ENCODE peak calls at places on chromosomes 3 and 15, in six cellular contexts. One of them, this sample, is unnamed. For H3K4me1, the result is how much of the 10 kb centered on the place peaks cover.

GRCh38 chr3:100500320-100500880 is 8.0 kb downstream of the TMEM45A start:
- DNase-seq in pancreas: no peak
- DNase-seq in heart right ventricle: no peak
- DNase-seq in body of pancreas: no peak
- DNase-seq in stomach: no peak
- DNase-seq in left ventricle myocardium inferior: no peak
- DNase-seq in this sample: no peak

GRCh38 chr3:67998222-67998760 is 343.9 kb upstream of the SUCLG2 start:
- DNase-seq in pancreas: no peak
- DNase-seq in heart right ventricle: no peak
- DNase-seq in stomach: no peak
- DNase-seq in left ventricle myocardium inferior: no peak
- DNase-seq in body of pancreas: no peak
- DNase-seq in this sample: no peak

GRCh38 chr3:185200639-185201038 is 47.8 kb upstream of the C3orf70 start:
- DNase-seq in body of pancreas: no peak
- DNase-seq in left ventricle myocardium inferior: no peak
- DNase-seq in stomach: no peak
- DNase-seq in heart right ventricle: no peak
- DNase-seq in pancreas: no peak
- DNase-seq in this sample: peak

GRCh38 chr3:188956839-188957489 is 214.8 kb upstream of the TPRG1 start:
- DNase-seq in pancreas: no peak
- DNase-seq in left ventricle myocardium inferior: no peak
- DNase-seq in heart right ventricle: peak
- DNase-seq in body of pancreas: no peak
- DNase-seq in stomach: no peak
- DNase-seq in this sample: peak

GRCh38 chr15:77584691-77585090 is 48.0 kb downstream of the LINGO1 start:
- DNase-seq in heart right ventricle: no peak
- DNase-seq in pancreas: no peak
- DNase-seq in left ventricle myocardium inferior: no peak
- DNase-seq in stomach: no peak
- DNase-seq in body of pancreas: no peak
- DNase-seq in this sample: no peak

GRCh38 chr15:35618260-35619188 is 72.6 kb upstream of the DPH6 start:
- DNase-seq in heart right ventricle: no peak
- DNase-seq in stomach: no peak
- DNase-seq in body of pancreas: no peak
- DNase-seq in left ventricle myocardium inferior: no peak
- DNase-seq in pancreas: no peak
- DNase-seq in this sample: no peak

GRCh38 chr3:115595611-115596010 is 27.7 kb upstream of the GAP43 start:
- DNase-seq in heart right ventricle: no peak
- DNase-seq in stomach: no peak
- DNase-seq in pancreas: no peak
- DNase-seq in left ventricle myocardium inferior: no peak
- DNase-seq in body of pancreas: no peak
- DNase-seq in this sample: no peak

GRCh38 chr15:78105541-78106241 is 13.3 kb downstream of the SH2D7 start:
- DNase-seq in heart right ventricle: no peak
- DNase-seq in body of pancreas: no peak
- DNase-seq in stomach: no peak
- DNase-seq in pancreas: no peak
- DNase-seq in left ventricle myocardium inferior: no peak
- DNase-seq in this sample: no peak

GRCh38 chr3:196740476-196741400 is 1.1 kb downstream of the PAK2 start:
- DNase-seq in body of pancreas: no peak
- DNase-seq in heart right ventricle: peak
- DNase-seq in pancreas: no peak
- DNase-seq in stomach: no peak
- DNase-seq in left ventricle myocardium inferior: peak
- DNase-seq in this sample: peak

GRCh38 chr3:143348486-143349327 is 229.1 kb downstream of the CHST2 start:
- DNase-seq in body of pancreas: no peak
- DNase-seq in stomach: no peak
- DNase-seq in left ventricle myocardium inferior: no peak
- DNase-seq in heart right ventricle: no peak
- DNase-seq in pancreas: no peak
- DNase-seq in this sample: no peak

GRCh38 chr3:152399374-152399773 is 130.6 kb downstream of the MBNL1 start:
- DNase-seq in stomach: no peak
- DNase-seq in body of pancreas: no peak
- DNase-seq in heart right ventricle: no peak
- DNase-seq in left ventricle myocardium inferior: no peak
- DNase-seq in pancreas: no peak
- DNase-seq in this sample: peak

GRCh38 chr3:130906374-130906995 is 12.6 kb downstream of the ATP2C1 start:
- DNase-seq in pancreas: no peak
- DNase-seq in left ventricle myocardium inferior: no peak
- DNase-seq in body of pancreas: no peak
- DNase-seq in heart right ventricle: no peak
- DNase-seq in stomach: no peak
- DNase-seq in this sample: peak

GRCh38 chr15:100103828-100104227 is 237.9 kb downstream of the ADAMTS17 start:
- DNase-seq in heart right ventricle: no peak
- DNase-seq in left ventricle myocardium inferior: no peak
- DNase-seq in body of pancreas: no peak
- DNase-seq in pancreas: no peak
- DNase-seq in stomach: no peak
- DNase-seq in this sample: no peak

GRCh38 chr3:150319900-150320299 is 88.2 kb upstream of the TSC22D2 start:
- DNase-seq in heart right ventricle: no peak
- DNase-seq in body of pancreas: no peak
- DNase-seq in stomach: no peak
- DNase-seq in pancreas: no peak
- DNase-seq in left ventricle myocardium inferior: no peak
- DNase-seq in this sample: peak

GRCh38 chr15:36026627-36027026 is 480.7 kb upstream of the DPH6 start:
- DNase-seq in left ventricle myocardium inferior: no peak
- DNase-seq in pancreas: no peak
- DNase-seq in stomach: no peak
- DNase-seq in heart right ventricle: no peak
- DNase-seq in body of pancreas: no peak
- DNase-seq in this sample: no peak

GRCh38 chr3:124383051-124383450 is 347.2 kb upstream of the UMPS start:
- DNase-seq in body of pancreas: no peak
- DNase-seq in heart right ventricle: no peak
- DNase-seq in pancreas: no peak
- DNase-seq in stomach: no peak
- DNase-seq in left ventricle myocardium inferior: no peak
- DNase-seq in this sample: peak

GRCh38 chr3:184656991-184657669 is 54.7 kb downstream of the MAGEF1 start:
- DNase-seq in heart right ventricle: no peak
- DNase-seq in body of pancreas: no peak
- DNase-seq in stomach: no peak
- DNase-seq in pancreas: no peak
- DNase-seq in left ventricle myocardium inferior: no peak
- DNase-seq in this sample: peak

GRCh38 chr3:17740703-17741102 is 1.7 kb downstream of the TBC1D5 start:
- DNase-seq in heart right ventricle: no peak
- DNase-seq in pancreas: no peak
- DNase-seq in stomach: no peak
- DNase-seq in body of pancreas: no peak
- DNase-seq in left ventricle myocardium inferior: no peak
- DNase-seq in this sample: peak

GRCh38 chr3:155327430-155327829 is 33.9 kb upstream of the STRIT1 start:
- DNase-seq in left ventricle myocardium inferior: no peak
- DNase-seq in stomach: no peak
- DNase-seq in heart right ventricle: no peak
- DNase-seq in body of pancreas: no peak
- DNase-seq in pancreas: no peak
- DNase-seq in this sample: no peak
- H3K27ac ChIP-seq in left ventricle myocardium inferior: no peak
- H3K27ac ChIP-seq in stomach: no peak
- H3K27ac ChIP-seq in heart right ventricle: no peak
- H3K27ac ChIP-seq in body of pancreas: no peak
- H3K27ac ChIP-seq in pancreas: no peak
- H3K27ac ChIP-seq in this sample: no peak

DNA sequence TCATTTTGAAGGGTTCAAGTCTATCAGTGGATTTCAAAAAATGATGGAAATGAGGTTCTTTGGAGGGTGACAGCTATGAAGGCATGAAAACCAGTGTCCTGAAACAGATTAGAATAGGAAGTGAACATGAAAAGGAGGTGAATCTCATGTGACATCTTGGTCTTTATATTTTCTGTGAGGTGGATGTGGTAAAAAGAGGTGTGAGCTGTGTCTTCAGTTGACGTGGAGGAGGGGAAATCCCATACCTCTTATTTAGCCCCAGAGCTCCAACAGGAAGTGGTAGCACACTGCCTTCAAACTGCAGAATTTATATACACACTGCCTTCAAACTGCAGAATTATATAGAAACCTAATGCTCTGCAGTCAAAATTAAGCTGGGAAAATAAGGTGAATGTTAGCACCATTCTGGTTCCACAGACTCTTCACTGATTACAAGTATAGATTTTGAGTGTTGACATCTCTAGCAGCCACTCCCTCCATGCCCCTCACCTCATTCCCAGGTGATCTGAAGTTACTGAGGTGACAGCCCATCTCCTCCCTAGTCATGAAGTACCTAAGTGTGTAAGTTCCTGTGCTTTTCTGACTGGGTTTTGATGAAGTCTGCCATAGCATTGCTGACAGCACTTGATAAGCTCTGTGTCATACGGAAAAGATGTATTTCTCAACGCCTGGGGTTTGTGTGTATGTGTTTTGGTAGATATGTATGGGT is 2.6 kb downstream of the RAB8B start:
- DNase-seq in left ventricle myocardium inferior: no peak
- DNase-seq in stomach: no peak
- DNase-seq in body of pancreas: no peak
- DNase-seq in pancreas: no peak
- DNase-seq in heart right ventricle: no peak
- DNase-seq in this sample: no peak
- H3K4me1 ChIP-seq in left ventricle myocardium inferior: half or more
- H3K4me1 ChIP-seq in stomach: under half
- H3K4me1 ChIP-seq in body of pancreas: under half
- H3K4me1 ChIP-seq in pancreas: under half
- H3K4me1 ChIP-seq in heart right ventricle: half or more
- H3K4me1 ChIP-seq in this sample: under half

GRCh38 chr15:50150349-50150748 is 31.3 kb upstream of the ATP8B4 start:
- DNase-seq in heart right ventricle: no peak
- DNase-seq in pancreas: no peak
- DNase-seq in stomach: no peak
- DNase-seq in body of pancreas: no peak
- DNase-seq in left ventricle myocardium inferior: no peak
- DNase-seq in this sample: no peak

GRCh38 chr15:50149090-50149489 is 30.1 kb upstream of the ATP8B4 start:
- DNase-seq in body of pancreas: no peak
- DNase-seq in pancreas: no peak
- DNase-seq in heart right ventricle: no peak
- DNase-seq in stomach: no peak
- DNase-seq in left ventricle myocardium inferior: no peak
- DNase-seq in this sample: peak

GRCh38 chr15:50146661-50147060 is 27.6 kb upstream of the ATP8B4 start:
- DNase-seq in left ventricle myocardium inferior: no peak
- DNase-seq in body of pancreas: no peak
- DNase-seq in pancreas: no peak
- DNase-seq in stomach: no peak
- DNase-seq in heart right ventricle: no peak
- DNase-seq in this sample: no peak

GRCh38 chr15:50150851-50151250 is 31.1 kb upstream of the SLC27A2 start:
- DNase-seq in stomach: no peak
- DNase-seq in left ventricle myocardium inferior: no peak
- DNase-seq in pancreas: no peak
- DNase-seq in heart right ventricle: no peak
- DNase-seq in body of pancreas: no peak
- DNase-seq in this sample: peak

GRCh38 chr15:50148362-50148963 is 29.4 kb upstream of the ATP8B4 start:
- DNase-seq in pancreas: no peak
- DNase-seq in heart right ventricle: no peak
- DNase-seq in body of pancreas: no peak
- DNase-seq in stomach: no peak
- DNase-seq in left ventricle myocardium inferior: no peak
- DNase-seq in this sample: peak
- TF ChIP-seq CTCF in pancreas: no peak
- TF ChIP-seq CTCF in heart right ventricle: no peak
- TF ChIP-seq CTCF in body of pancreas: no peak
- TF ChIP-seq CTCF in stomach: no peak
- TF ChIP-seq CTCF in left ventricle myocardium inferior: no peak
- TF ChIP-seq CTCF in this sample: peak

DNA sequence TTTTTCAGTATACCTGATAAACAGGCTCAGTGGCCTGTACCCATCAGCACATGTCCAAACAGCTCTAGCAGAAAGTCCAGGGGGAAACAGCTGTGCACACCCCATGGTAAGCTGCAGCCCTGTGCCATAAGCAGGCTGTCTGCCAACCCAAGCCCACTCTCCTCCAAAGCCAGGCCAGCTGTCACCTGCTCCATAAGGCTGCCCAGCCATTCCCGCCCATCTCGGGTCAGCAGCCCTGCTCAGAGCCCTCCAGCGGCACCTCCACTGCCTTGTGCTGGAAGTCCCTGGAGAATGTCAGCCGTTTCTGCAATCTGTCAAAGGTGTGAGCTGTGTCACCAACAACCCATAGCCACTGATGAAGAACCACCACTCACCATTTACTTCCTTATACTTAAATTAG is 82.0 kb downstream of the NTRK3 start:
- DNase-seq in pancreas: no peak
- DNase-seq in heart right ventricle: no peak
- DNase-seq in stomach: no peak
- DNase-seq in body of pancreas: no peak
- DNase-seq in left ventricle myocardium inferior: no peak
- DNase-seq in this sample: no peak
- H3K27ac ChIP-seq in pancreas: no peak
- H3K27ac ChIP-seq in heart right ventricle: no peak
- H3K27ac ChIP-seq in stomach: no peak
- H3K27ac ChIP-seq in body of pancreas: no peak
- H3K27ac ChIP-seq in left ventricle myocardium inferior: no peak
- H3K27ac ChIP-seq in this sample: no peak

GRCh38 chr15:31332020-31332680 is 5.5 kb downstream of the KLF13 start:
- DNase-seq in heart right ventricle: no peak
- DNase-seq in left ventricle myocardium inferior: no peak
- DNase-seq in stomach: no peak
- DNase-seq in body of pancreas: no peak
- DNase-seq in pancreas: no peak
- DNase-seq in this sample: no peak
- H3K4me1 ChIP-seq in heart right ventricle: half or more
- H3K4me1 ChIP-seq in left ventricle myocardium inferior: half or more
- H3K4me1 ChIP-seq in stomach: half or more
- H3K4me1 ChIP-seq in body of pancreas: half or more
- H3K4me1 ChIP-seq in pancreas: half or more
- H3K4me1 ChIP-seq in this sample: under half

DNA sequence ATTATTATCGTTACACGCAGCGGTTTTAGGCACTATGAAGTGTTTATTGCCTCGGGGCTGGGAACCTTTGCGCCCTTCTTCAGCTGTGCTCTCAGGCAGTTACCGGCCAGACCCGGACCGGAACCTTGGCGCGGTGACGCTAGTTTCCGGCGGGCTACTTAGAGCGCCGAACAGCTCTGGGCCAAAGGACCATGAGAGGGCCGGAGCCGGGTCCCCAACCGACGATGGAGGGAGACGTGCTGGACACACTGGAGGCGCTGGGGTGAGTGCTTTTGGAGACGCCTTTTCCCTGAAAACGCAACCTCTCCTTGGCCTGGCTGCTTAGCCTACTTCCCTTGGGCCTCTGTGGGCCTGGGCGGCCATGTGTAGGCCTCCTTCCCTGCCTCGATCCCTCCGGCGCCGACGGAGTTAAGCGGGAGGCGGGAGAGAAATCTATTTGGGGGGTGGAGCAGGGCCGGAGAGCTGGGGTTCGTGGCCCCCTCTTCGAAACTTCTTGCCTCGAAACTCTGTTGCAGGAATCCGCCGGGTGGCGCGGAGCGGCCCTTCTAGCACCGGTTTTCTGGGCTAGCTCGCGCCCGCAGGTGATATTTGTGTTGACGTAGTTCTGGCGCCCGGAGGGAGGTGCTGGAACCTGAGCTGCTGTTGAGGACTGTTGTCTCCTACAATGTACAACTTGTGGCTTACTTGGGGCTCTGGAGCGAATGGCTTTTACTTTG is at the start of gene FAM98B:
- DNase-seq in stomach: peak
- DNase-seq in body of pancreas: peak
- DNase-seq in left ventricle myocardium inferior: peak
- DNase-seq in heart right ventricle: peak
- DNase-seq in pancreas: peak
- DNase-seq in this sample: peak
- TF ChIP-seq CTCF in stomach: no peak
- TF ChIP-seq CTCF in body of pancreas: no peak
- TF ChIP-seq CTCF in left ventricle myocardium inferior: no peak
- TF ChIP-seq CTCF in heart right ventricle: no peak
- TF ChIP-seq CTCF in pancreas: no peak
- TF ChIP-seq CTCF in this sample: peak

This sample was measured in foreskin keratinocyte.